ENCODE peak calls at places on chromosomes 13 and 19, in six cellular contexts. U is fibroblast of pulmonary artery; V is PC-9; B is epithelial cell of esophagus; Q is effector memory CD4-positive, alpha-beta T cell; J is psoas muscle. N is an unnamed sample.

GRCh38 chr13:80463673-80464352 is 122.9 kb upstream of the SPRY2 start:
- DNase-seq in U (peak), V (peak), B (peak), Q (no peak), J (no peak), N (no peak)

GRCh38 chr19:44544031-44544430 is 14.6 kb upstream of the CEACAM20 start:
- DNase-seq in U (no peak), V (no peak), B (no peak), Q (no peak), J (no peak), N (no peak)

GRCh38 chr13:111658150-111659100 is 338.0 kb downstream of the TEX29 start:
- DNase-seq in U (no peak), V (no peak), B (no peak), Q (no peak), J (no peak), N (no peak)

GRCh38 chr13:93066187-93066586 is 160.4 kb upstream of the GPC6 start:
- DNase-seq in U (peak), V (no peak), B (peak), Q (no peak), J (no peak), N (no peak)

GRCh38 chr19:18450934-18451836 is 13.3 kb upstream of the ISYNA1 start:
- DNase-seq in U (peak), V (peak), B (peak), Q (peak), J (peak), N (peak)

GRCh38 chr19:56718231-56718630 is 46.7 kb upstream of the ZNF835 start:
- DNase-seq in U (no peak), V (no peak), B (no peak), Q (no peak), J (no peak), N (no peak)

GRCh38 chr13:92842145-92842544 is 384.5 kb upstream of the GPC6 start:
- DNase-seq in U (peak), V (no peak), B (peak), Q (no peak), J (no peak), N (no peak)

GRCh38 chr13:80901111-80902014 is 560.4 kb upstream of the SPRY2 start:
- DNase-seq in U (peak), V (no peak), B (no peak), Q (no peak), J (no peak), N (no peak)

GRCh38 chr13:99191336-99191899 is 9.2 kb upstream of the UBAC2 start:
- DNase-seq in U (no peak), V (peak), B (no peak), Q (no peak), J (no peak), N (no peak)

GRCh38 chr13:20231839-20232555 is at the start of gene GJB6:
- DNase-seq in U (no peak), V (no peak), B (peak), Q (no peak), J (no peak), N (no peak)

GRCh38 chr13:27374126-27374613 is 50.2 kb upstream of the GTF3A start:
- DNase-seq in U (no peak), V (no peak), B (peak), Q (no peak), J (no peak), N (no peak)

GRCh38 chr19:51970718-51971117 is 15.9 kb downstream of the ZNF350 start:
- DNase-seq in U (no peak), V (no peak), B (no peak), Q (no peak), J (no peak), N (no peak)
- H3K4me3 ChIP-seq in U (no peak), V (no peak), B (no peak), Q (peak), J (no peak), N (no peak)

DNA sequence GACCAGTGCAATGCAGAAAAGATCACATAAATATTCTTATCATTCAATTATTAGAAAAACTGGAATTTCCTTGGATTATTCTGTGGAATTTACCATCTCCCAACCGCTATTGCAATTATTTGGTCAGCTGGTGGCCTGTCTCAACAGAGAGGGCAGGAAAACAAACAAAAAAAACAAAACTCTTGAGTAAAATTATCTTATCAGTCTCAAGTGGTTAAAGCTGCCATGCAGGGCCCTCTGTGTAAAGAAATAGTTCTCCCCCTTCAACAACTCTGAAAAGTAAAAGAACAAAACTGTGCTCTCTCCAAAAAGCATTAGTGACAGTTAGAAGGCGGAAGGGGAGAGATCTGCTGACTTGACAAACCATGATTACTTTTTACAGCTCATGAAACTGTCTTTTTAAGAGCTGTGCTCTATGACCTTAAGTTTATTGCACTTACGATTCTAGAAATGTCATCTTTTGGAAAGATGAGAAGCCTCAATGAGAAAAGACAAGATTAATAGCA is 152.3 kb downstream of the DLEU7 start:
- DNase-seq in U (no peak), V (no peak), B (no peak), Q (no peak), J (no peak), N (no peak)
- H3K4me3 ChIP-seq in U (no peak), V (no peak), B (no peak), Q (no peak), J (no peak), N (no peak)

GRCh38 chr13:46378411-46378810 is 8.6 kb downstream of the RUBCNL start:
- DNase-seq in U (no peak), V (no peak), B (no peak), Q (no peak), J (no peak), N (no peak)
- H3K4me3 ChIP-seq in U (no peak), V (no peak), B (no peak), Q (no peak), J (no peak), N (no peak)

DNA sequence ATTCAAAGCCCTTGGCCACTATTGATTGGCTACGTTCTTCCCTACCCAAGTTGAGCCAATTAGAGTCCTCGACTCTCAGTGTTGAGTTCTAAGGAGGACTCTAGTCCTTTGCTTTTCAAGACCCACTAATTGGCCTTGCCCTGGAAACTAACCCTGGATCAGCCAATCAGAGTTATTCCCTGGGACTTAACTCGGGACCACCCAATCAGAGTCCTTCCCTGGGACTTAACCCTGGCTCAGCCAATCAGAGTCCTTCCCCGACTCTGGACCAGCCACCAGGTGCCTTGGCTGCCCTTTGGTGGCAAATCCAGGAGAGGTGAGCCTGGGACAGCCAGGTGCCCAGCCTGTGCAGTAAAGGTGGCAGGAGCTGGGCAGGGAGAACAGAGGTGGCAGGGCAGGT is 28.7 kb downstream of the ATP8B3 start:
- DNase-seq in U (no peak), V (no peak), B (no peak), Q (no peak), J (no peak), N (peak)
- H3K4me3 ChIP-seq in U (no peak), V (no peak), B (no peak), Q (no peak), J (no peak), N (no peak)

GRCh38 chr13:23792680-23793079 is 96.5 kb downstream of the MIPEP start:
- DNase-seq in U (no peak), V (no peak), B (no peak), Q (no peak), J (no peak), N (no peak)

GRCh38 chr13:23790591-23791170 is 98.5 kb downstream of the MIPEP start:
- DNase-seq in U (peak), V (no peak), B (no peak), Q (no peak), J (no peak), N (no peak)

GRCh38 chr13:23794267-23795161 is 94.7 kb downstream of the MIPEP start:
- DNase-seq in U (peak), V (no peak), B (peak), Q (no peak), J (no peak), N (no peak)

GRCh38 chr13:23796546-23796945 is 92.7 kb downstream of the MIPEP start:
- DNase-seq in U (no peak), V (no peak), B (peak), Q (no peak), J (no peak), N (no peak)

GRCh38 chr13:23793711-23794110 is 95.5 kb downstream of the MIPEP start:
- DNase-seq in U (no peak), V (no peak), B (no peak), Q (no peak), J (no peak), N (no peak)
- H3K4me3 ChIP-seq in U (no peak), V (no peak), B (no peak), Q (no peak), J (no peak), N (no peak)

GRCh38 chr19:38842439-38843174 is 7.2 kb downstream of the HNRNPL start:
- DNase-seq in U (no peak), V (no peak), B (no peak), Q (peak), J (no peak), N (peak)

GRCh38 chr19:38839816-38840582 is 8.4 kb upstream of the ECH1 start:
- DNase-seq in U (no peak), V (no peak), B (peak), Q (no peak), J (no peak), N (no peak)

GRCh38 chr19:38840583-38840968 is 9.0 kb upstream of the ECH1 start:
- DNase-seq in U (no peak), V (no peak), B (no peak), Q (no peak), J (no peak), N (no peak)

GRCh38 chr19:38841787-38842438 is 7.9 kb downstream of the HNRNPL start:
- DNase-seq in U (no peak), V (no peak), B (no peak), Q (peak), J (no peak), N (no peak)

DNA sequence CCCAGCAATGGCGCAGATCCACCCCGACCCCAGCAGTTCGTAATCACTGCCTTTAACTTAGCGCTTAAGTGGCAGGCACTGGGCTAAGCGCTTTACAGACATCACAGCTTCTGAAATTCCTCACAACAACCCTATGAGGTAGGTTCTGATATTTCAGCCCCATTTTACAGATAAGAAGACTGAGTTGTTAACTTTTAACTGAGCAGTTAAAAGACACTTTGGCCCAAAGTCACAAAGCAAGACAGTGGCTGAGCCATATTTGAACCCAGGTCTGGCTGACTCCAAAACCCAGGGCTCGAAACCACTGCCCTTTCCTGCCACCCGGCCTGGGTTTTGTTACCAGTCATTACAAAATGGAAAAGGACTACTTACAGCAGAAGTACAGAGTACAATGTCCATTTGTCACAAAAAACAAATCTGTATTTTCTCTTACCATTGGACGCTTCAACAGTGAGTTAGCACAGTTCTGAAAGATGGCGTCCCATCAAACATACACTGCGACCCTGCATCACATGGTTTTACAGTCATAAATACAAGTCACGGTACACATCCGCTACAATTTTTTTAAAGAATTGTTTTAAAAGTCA is 8.5 kb downstream of the HNRNPL start:
- DNase-seq in U (no peak), V (no peak), B (no peak), Q (no peak), J (no peak), N (no peak)
- H3K4me3 ChIP-seq in U (no peak), V (no peak), B (no peak), Q (no peak), J (no peak), N (no peak)

GRCh38 chr19:12840091-12841079 is 2.1 kb downstream of the MAST1 start:
- DNase-seq in U (peak), V (peak), B (peak), Q (no peak), J (peak), N (no peak)
- H3K4me3 ChIP-seq in U (peak), V (peak), B (peak), Q (no peak), J (peak), N (no peak)

DNA sequence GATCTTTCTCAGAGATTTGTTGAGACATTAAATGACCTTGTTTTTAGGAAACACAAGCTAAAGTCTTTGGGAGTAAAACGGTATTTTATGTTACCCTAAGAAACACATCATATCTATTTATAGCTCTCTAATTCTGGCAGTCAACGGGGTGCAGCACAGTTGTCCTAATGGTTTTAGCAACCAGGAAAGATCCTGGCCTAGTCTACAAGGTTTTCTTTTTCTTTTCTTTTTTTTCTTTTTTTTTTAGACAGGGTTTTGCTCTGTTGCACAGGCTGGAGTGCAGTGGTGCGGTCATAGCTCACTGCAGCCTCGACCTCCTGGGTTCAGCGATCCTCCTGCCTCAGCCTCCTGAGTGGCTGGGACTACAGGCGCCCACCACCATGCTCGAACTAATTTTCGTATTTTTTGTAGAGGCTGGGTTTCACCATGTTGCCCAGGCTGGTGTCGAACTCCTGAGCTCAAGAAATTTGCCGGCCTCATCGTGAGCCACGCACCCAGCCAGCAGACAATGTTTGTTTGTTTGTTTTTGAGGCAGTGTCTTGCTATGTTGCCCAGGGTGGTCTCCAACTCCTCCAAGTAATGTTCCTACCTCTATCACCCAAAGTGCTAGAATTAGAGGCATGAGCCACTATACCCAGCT is 759 bp upstream of the COX7A1 start:
- DNase-seq in U (no peak), V (no peak), B (no peak), Q (no peak), J (no peak), N (no peak)
- H3K4me3 ChIP-seq in U (peak), V (no peak), B (no peak), Q (no peak), J (peak), N (no peak)

DNA sequence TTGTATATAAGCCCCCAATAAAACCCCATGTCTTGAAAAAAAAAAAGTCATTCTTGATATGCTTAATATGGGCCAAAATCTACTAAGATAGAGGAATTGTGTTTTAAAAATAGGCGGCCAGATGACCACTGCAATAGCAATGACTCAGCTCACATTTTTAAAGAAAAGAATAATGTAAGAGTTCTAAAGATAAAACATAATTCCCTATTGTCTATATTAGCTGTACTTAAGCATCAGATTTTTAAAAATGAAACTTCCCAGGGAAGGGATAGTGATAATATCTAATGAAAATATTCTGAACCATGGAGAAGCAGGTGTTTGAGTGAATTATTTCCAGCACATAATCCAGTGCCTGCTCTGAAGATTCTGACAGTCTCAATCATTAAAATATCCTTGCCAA is 31.7 kb downstream of the EFNB2 start:
- DNase-seq in U (peak), V (no peak), B (no peak), Q (no peak), J (no peak), N (no peak)
- H3K4me3 ChIP-seq in U (no peak), V (no peak), B (no peak), Q (no peak), J (no peak), N (no peak)

DNA sequence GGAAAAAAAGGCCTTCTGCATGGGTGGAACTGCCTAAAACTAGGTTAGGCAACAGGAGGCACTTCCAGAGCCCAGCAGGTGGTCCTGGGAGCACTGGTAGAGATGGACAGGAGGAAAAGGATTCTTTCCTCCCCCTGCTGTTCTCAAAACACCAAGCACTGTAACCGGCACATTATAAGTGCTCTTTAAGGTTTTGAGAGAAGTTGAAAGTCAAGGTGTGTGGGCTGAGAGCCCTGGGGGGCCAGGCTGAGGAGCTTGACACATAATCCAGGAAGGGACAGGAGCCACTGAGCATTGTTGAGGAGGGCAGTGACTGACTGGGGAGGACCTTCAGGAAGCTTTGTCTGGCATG is 32.3 kb downstream of the SPATA13 start:
- DNase-seq in U (no peak), V (no peak), B (no peak), Q (no peak), J (no peak), N (no peak)
- H3K4me3 ChIP-seq in U (no peak), V (no peak), B (no peak), Q (no peak), J (no peak), N (no peak)

N was measured in Jurkat, Clone E6-1.